ENCODE peak calls at places on chromosome 21, in six cellular contexts. One of them, this sample, is unnamed.

GRCh38 chr21:35509004-35509704 is 460.1 kb upstream of the RUNX1 start:
- DNase-seq in T-helper 17 cell: no peak
- DNase-seq in kidney tubule cell: no peak
- DNase-seq in T-helper 1 cell: no peak
- DNase-seq in fibroblast of pulmonary artery: peak
- DNase-seq in heart right ventricle: peak
- DNase-seq in this sample: peak

GRCh38 chr21:35850542-35851103 is 209.7 kb downstream of the SETD4 start:
- DNase-seq in T-helper 17 cell: no peak
- DNase-seq in kidney tubule cell: no peak
- DNase-seq in T-helper 1 cell: no peak
- DNase-seq in fibroblast of pulmonary artery: no peak
- DNase-seq in heart right ventricle: no peak
- DNase-seq in this sample: no peak

GRCh38 chr21:45335761-45336534 is 48.3 kb upstream of the POFUT2 start:
- DNase-seq in T-helper 17 cell: no peak
- DNase-seq in kidney tubule cell: no peak
- DNase-seq in T-helper 1 cell: no peak
- DNase-seq in fibroblast of pulmonary artery: no peak
- DNase-seq in heart right ventricle: no peak
- DNase-seq in this sample: no peak

GRCh38 chr21:40793057-40793456 is 53.9 kb downstream of the DSCAM start:
- DNase-seq in T-helper 17 cell: no peak
- DNase-seq in kidney tubule cell: no peak
- DNase-seq in T-helper 1 cell: no peak
- DNase-seq in fibroblast of pulmonary artery: no peak
- DNase-seq in heart right ventricle: no peak
- DNase-seq in this sample: no peak

GRCh38 chr21:26756491-26757159 is 88.6 kb downstream of the ADAMTS1 start:
- DNase-seq in T-helper 17 cell: no peak
- DNase-seq in kidney tubule cell: peak
- DNase-seq in T-helper 1 cell: no peak
- DNase-seq in fibroblast of pulmonary artery: peak
- DNase-seq in heart right ventricle: no peak
- DNase-seq in this sample: no peak

GRCh38 chr21:16572032-16572431 is 842.2 kb downstream of the USP25 start:
- DNase-seq in T-helper 17 cell: no peak
- DNase-seq in kidney tubule cell: no peak
- DNase-seq in T-helper 1 cell: no peak
- DNase-seq in fibroblast of pulmonary artery: no peak
- DNase-seq in heart right ventricle: no peak
- DNase-seq in this sample: no peak

GRCh38 chr21:21096956-21097355 is 98.7 kb downstream of the NCAM2 start:
- DNase-seq in T-helper 17 cell: no peak
- DNase-seq in kidney tubule cell: no peak
- DNase-seq in T-helper 1 cell: no peak
- DNase-seq in fibroblast of pulmonary artery: no peak
- DNase-seq in heart right ventricle: no peak
- DNase-seq in this sample: no peak

GRCh38 chr21:32392880-32393676 is at the start of gene URB1:
- DNase-seq in T-helper 17 cell: peak
- DNase-seq in kidney tubule cell: peak
- DNase-seq in T-helper 1 cell: peak
- DNase-seq in fibroblast of pulmonary artery: peak
- DNase-seq in heart right ventricle: peak
- DNase-seq in this sample: peak

GRCh38 chr21:24217141-24217540 is 1390.1 kb downstream of the MRPL39 start:
- DNase-seq in T-helper 17 cell: no peak
- DNase-seq in kidney tubule cell: no peak
- DNase-seq in T-helper 1 cell: no peak
- DNase-seq in fibroblast of pulmonary artery: no peak
- DNase-seq in heart right ventricle: no peak
- DNase-seq in this sample: no peak

GRCh38 chr21:46161180-46161799 is 5.9 kb upstream of the FTCD start:
- DNase-seq in T-helper 17 cell: no peak
- DNase-seq in kidney tubule cell: no peak
- DNase-seq in T-helper 1 cell: no peak
- DNase-seq in fibroblast of pulmonary artery: no peak
- DNase-seq in heart right ventricle: no peak
- DNase-seq in this sample: no peak

GRCh38 chr21:46213620-46214286 is 14.8 kb downstream of the LSS start:
- DNase-seq in T-helper 17 cell: no peak
- DNase-seq in kidney tubule cell: no peak
- DNase-seq in T-helper 1 cell: no peak
- DNase-seq in fibroblast of pulmonary artery: no peak
- DNase-seq in heart right ventricle: no peak
- DNase-seq in this sample: no peak

GRCh38 chr21:45562401-45562800 is 20.2 kb upstream of the SLC19A1 start:
- DNase-seq in T-helper 17 cell: no peak
- DNase-seq in kidney tubule cell: no peak
- DNase-seq in T-helper 1 cell: no peak
- DNase-seq in fibroblast of pulmonary artery: no peak
- DNase-seq in heart right ventricle: no peak
- DNase-seq in this sample: no peak

GRCh38 chr21:45324430-45325205 is 36.9 kb upstream of the POFUT2 start:
- DNase-seq in T-helper 17 cell: no peak
- DNase-seq in kidney tubule cell: no peak
- DNase-seq in T-helper 1 cell: no peak
- DNase-seq in fibroblast of pulmonary artery: no peak
- DNase-seq in heart right ventricle: no peak
- DNase-seq in this sample: no peak

GRCh38 chr21:29237110-29238051 is 61.3 kb upstream of the BACH1 start:
- DNase-seq in T-helper 17 cell: no peak
- DNase-seq in kidney tubule cell: peak
- DNase-seq in T-helper 1 cell: no peak
- DNase-seq in fibroblast of pulmonary artery: no peak
- DNase-seq in heart right ventricle: peak
- DNase-seq in this sample: no peak

This sample was measured in KG1.